ENCODE peak calls at places on chromosomes 1 and 21, in nine cellular contexts. Q, F, K, S, H, U, Z, E and A are unnamed samples.

GRCh38 chr1:45012639-45013278 is 705 bp downstream of the UROD start:
- DNase-seq in S (peak; percentile 80), U (peak; percentile 81), Z (peak; percentile 73), H (peak; percentile 82), F (peak; percentile 63), E (peak; percentile 76), K (peak; percentile 77), Q (peak; percentile 86), A (peak; percentile 90)

GRCh38 chr1:25182629-25183028 is 49.7 kb downstream of the SYF2 start:
- DNase-seq in Z (no peak), K (no peak), E (no peak), H (peak; percentile 88), S (no peak), U (no peak), F (no peak), Q (no peak), A (no peak)

GRCh38 chr1:171310661-171311087 is 3.3 kb upstream of the FMO4 start:
- DNase-seq in Q (no peak), U (no peak), H (no peak), E (no peak), Z (no peak), F (peak; percentile 19), S (no peak), K (no peak), A (no peak)

GRCh38 chr1:99465176-99465900 is 180.6 kb upstream of the PALMD start:
- DNase-seq in K (no peak), F (no peak), H (no peak), U (no peak), E (no peak), S (no peak), Z (no peak), Q (no peak), A (no peak)

GRCh38 chr1:152167835-152168534 is 9.0 kb upstream of the RPTN start:
- DNase-seq in U (no peak), K (no peak), Z (no peak), E (no peak), H (no peak), Q (no peak), S (no peak), F (no peak), A (no peak)

GRCh38 chr1:188022661-188023060 is 1193.9 kb downstream of the PLA2G4A start:
- DNase-seq in E (no peak), S (no peak), K (no peak), U (no peak), H (no peak), Z (no peak), F (no peak), Q (no peak), A (no peak)

GRCh38 chr1:36108314-36108713 is 16.7 kb downstream of the COL8A2 start:
- DNase-seq in E (no peak), S (no peak), K (no peak), Q (no peak), U (no peak), H (peak; percentile 97), F (no peak), Z (no peak), A (peak; percentile 60)

GRCh38 chr1:29933110-29933509 is 696.8 kb downstream of the PTPRU start:
- DNase-seq in H (no peak), U (no peak), K (no peak), E (no peak), Q (no peak), F (no peak), Z (no peak), S (no peak), A (no peak)

GRCh38 chr1:11237364-11237755 is 25.0 kb downstream of the MTOR start:
- DNase-seq in K (no peak), F (no peak), Z (no peak), H (no peak), E (no peak), U (no peak), S (no peak), Q (no peak), A (no peak)

GRCh38 chr1:30111431-30111830 is 612.0 kb downstream of the MATN1 start:
- DNase-seq in F (peak; percentile 85), H (peak; percentile 93), E (no peak), Z (peak; percentile 51), Q (no peak), U (peak; percentile 27), S (peak; percentile 27), K (peak; percentile 39), A (peak; percentile 67)

GRCh38 chr1:213561870-213562269 is 425.9 kb upstream of the PROX1 start:
- DNase-seq in F (no peak), E (no peak), U (no peak), Z (no peak), K (no peak), Q (no peak), S (no peak), H (no peak), A (no peak)

GRCh38 chr1:221286399-221286798 is 407.2 kb downstream of the HLX start:
- DNase-seq in E (no peak), F (peak; percentile 51), Z (no peak), U (no peak), K (no peak), H (no peak), Q (no peak), S (no peak), A (no peak)

GRCh38 chr1:46295306-46295705 is 8.1 kb downstream of the LRRC41 start:
- DNase-seq in U (no peak), Q (no peak), Z (no peak), H (no peak), F (no peak), K (no peak), S (no peak), E (no peak), A (no peak)

GRCh38 chr1:46300673-46301405 is 2.6 kb downstream of the LRRC41 start:
- DNase-seq in Q (no peak), E (no peak), K (no peak), Z (no peak), F (no peak), S (no peak), U (no peak), H (no peak), A (no peak)

GRCh38 chr1:46302091-46303037 is 1.1 kb downstream of the LRRC41 start:
- DNase-seq in F (peak; percentile 85), U (peak; percentile 50), Z (peak; percentile 66), K (peak; percentile 56), E (peak; percentile 73), H (peak; percentile 90), Q (peak; percentile 75), S (peak; percentile 29), A (peak; percentile 81)

GRCh38 chr1:46301406-46302090 is 1.9 kb downstream of the LRRC41 start:
- DNase-seq in K (peak; percentile 65), S (peak; percentile 14), H (peak; percentile 80), E (peak; percentile 72), U (no peak), Q (peak; percentile 67), Z (no peak), F (peak; percentile 31), A (peak; percentile 88)

GRCh38 chr1:46298387-46298786 is 5.0 kb downstream of the LRRC41 start:
- DNase-seq in Z (no peak), H (no peak), F (no peak), K (no peak), Q (no peak), U (no peak), S (no peak), E (no peak), A (no peak)
- H3K36me3 ChIP-seq in Z (peaks cover 21% of the 10 kb centered on the region), H (peaks cover 45% of the 10 kb centered on the region), F (peaks cover 11% of the 10 kb centered on the region), K (no peaks in the 10 kb centered on the region), Q (peaks cover 46% of the 10 kb centered on the region), U (peaks cover 48% of the 10 kb centered on the region), S (peaks cover 4% of the 10 kb centered on the region), E (peaks cover 41% of the 10 kb centered on the region), A (peaks cover 32% of the 10 kb centered on the region)

GRCh38 chr1:12282142-12282541 is 52.3 kb downstream of the VPS13D start:
- DNase-seq in E (no peak), H (no peak), F (no peak), Z (no peak), K (no peak), Q (no peak), S (no peak), U (no peak), A (no peak)

GRCh38 chr1:12287869-12288268 is 58.0 kb downstream of the VPS13D start:
- DNase-seq in Q (no peak), Z (no peak), H (no peak), K (no peak), F (no peak), E (no peak), U (no peak), S (no peak), A (no peak)

GRCh38 chr1:12279728-12280469 is 50.1 kb downstream of the VPS13D start:
- DNase-seq in E (no peak), U (no peak), F (no peak), Q (no peak), S (no peak), Z (no peak), H (no peak), K (no peak), A (no peak)

GRCh38 chr1:12285496-12286143 is 55.8 kb downstream of the VPS13D start:
- DNase-seq in H (peak; percentile 84), F (no peak), K (no peak), Q (no peak), U (no peak), Z (no peak), E (no peak), S (no peak), A (no peak)

GRCh38 chr1:12284486-12284885 is 54.7 kb downstream of the VPS13D start:
- DNase-seq in S (no peak), Q (no peak), K (no peak), H (peak; percentile 10), U (no peak), E (no peak), F (no peak), Z (no peak), A (no peak)
- H3K36me3 ChIP-seq in S (peaks cover 3% of the 10 kb centered on the region), Q (peaks cover 91% of the 10 kb centered on the region), K (no peaks in the 10 kb centered on the region), H (peaks cover 33% of the 10 kb centered on the region), U (peaks cover 79% of the 10 kb centered on the region), E (peaks cover 51% of the 10 kb centered on the region), F (no peaks in the 10 kb centered on the region), Z (peaks cover 30% of the 10 kb centered on the region), A (peaks cover 21% of the 10 kb centered on the region)

GRCh38 chr21:44885615-44886014 is 12.1 kb upstream of the PTTG1IP start:
- DNase-seq in E (no peak), K (peak; percentile 8), Z (no peak), S (no peak), Q (no peak), H (peak; percentile 77), F (no peak), U (no peak), A (no peak)
- H3K36me3 ChIP-seq in E (no peaks in the 10 kb centered on the region), K (no peaks in the 10 kb centered on the region), Z (no peaks in the 10 kb centered on the region), S (no peaks in the 10 kb centered on the region), Q (peaks cover 11% of the 10 kb centered on the region), H (no peaks in the 10 kb centered on the region), F (no peaks in the 10 kb centered on the region), U (no peaks in the 10 kb centered on the region), A (no peaks in the 10 kb centered on the region)

DNA sequence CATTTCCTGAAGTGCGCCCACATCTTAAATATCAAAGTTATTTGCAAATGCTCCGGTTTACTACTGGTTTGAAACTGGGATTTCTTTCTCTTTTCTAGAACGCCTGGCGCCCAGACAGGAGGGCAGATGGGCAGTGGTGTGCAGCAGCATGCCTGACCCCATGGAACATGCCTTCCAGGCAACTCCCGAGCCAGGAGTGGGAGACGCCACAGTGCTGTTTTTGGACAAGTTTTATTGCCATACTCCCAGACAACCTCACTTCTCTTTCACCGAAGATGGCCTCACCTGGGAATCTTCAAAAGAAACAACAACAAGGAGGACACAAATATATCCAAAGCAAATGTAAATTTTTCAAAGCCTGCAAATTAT is 21.5 kb downstream of the UBE2G2 start:
- DNase-seq in Q (no peak), H (no peak), K (no peak), U (no peak), F (no peak), S (no peak), E (no peak), Z (no peak), A (no peak)
- H3K36me3 ChIP-seq in Q (peaks cover 50% of the 10 kb centered on the region), H (peaks cover 26% of the 10 kb centered on the region), K (no peaks in the 10 kb centered on the region), U (peaks cover 38% of the 10 kb centered on the region), F (peaks cover 10% of the 10 kb centered on the region), S (no peaks in the 10 kb centered on the region), E (peaks cover 31% of the 10 kb centered on the region), Z (peaks cover 4% of the 10 kb centered on the region), A (peaks cover 10% of the 10 kb centered on the region)

GRCh38 chr1:108976658-108977057 is 13.4 kb upstream of the CLCC1 start:
- DNase-seq in Q (no peak), H (no peak), E (no peak), K (no peak), Z (no peak), U (no peak), S (no peak), F (no peak), A (no peak)
- H3K36me3 ChIP-seq in Q (peaks cover 65% of the 10 kb centered on the region), H (peaks cover 14% of the 10 kb centered on the region), E (peaks cover 63% of the 10 kb centered on the region), K (no peaks in the 10 kb centered on the region), Z (peaks cover 11% of the 10 kb centered on the region), U (peaks cover 58% of the 10 kb centered on the region), S (no peaks in the 10 kb centered on the region), F (no peaks in the 10 kb centered on the region), A (peaks cover 3% of the 10 kb centered on the region)